ENCODE peak calls at places on chromosomes 5 and 9, in ten cellular contexts. One of them, this sample, is unnamed.

GRCh38 chr9:105264380-105264779 is 19.9 kb downstream of the SLC44A1 start:
- DNase-seq in fibroblast of lung: peak; percentile 33
- DNase-seq in ovary: no peak
- DNase-seq in sigmoid colon: no peak
- DNase-seq in lower lobe of right lung: no peak
- DNase-seq in hepatocyte: no peak
- DNase-seq in testis: no peak
- DNase-seq in tibial artery: no peak
- DNase-seq in PC-3: peak; percentile 51
- DNase-seq in CD8-positive, alpha-beta T cell: no peak
- DNase-seq in this sample: peak; percentile 53

GRCh38 chr5:92969781-92970237 is 611.2 kb downstream of the NR2F1-AS1 start:
- DNase-seq in fibroblast of lung: peak; percentile 32
- DNase-seq in testis: no peak
- DNase-seq in ovary: no peak
- DNase-seq in hepatocyte: no peak
- DNase-seq in lower lobe of right lung: no peak
- DNase-seq in tibial artery: no peak
- DNase-seq in CD8-positive, alpha-beta T cell: no peak
- DNase-seq in sigmoid colon: no peak
- DNase-seq in PC-3: no peak
- DNase-seq in this sample: peak; percentile 11

GRCh38 chr5:72377920-72378635 is 57.9 kb downstream of the PTCD2 start:
- DNase-seq in fibroblast of lung: peak; percentile 39
- DNase-seq in hepatocyte: no peak
- DNase-seq in sigmoid colon: no peak
- DNase-seq in CD8-positive, alpha-beta T cell: no peak
- DNase-seq in testis: no peak
- DNase-seq in tibial artery: peak; percentile 68
- DNase-seq in lower lobe of right lung: no peak
- DNase-seq in ovary: no peak
- DNase-seq in PC-3: no peak
- DNase-seq in this sample: no peak

GRCh38 chr5:9105851-9106250 is 440.0 kb downstream of the SEMA5A start:
- DNase-seq in sigmoid colon: no peak
- DNase-seq in ovary: no peak
- DNase-seq in CD8-positive, alpha-beta T cell: no peak
- DNase-seq in tibial artery: no peak
- DNase-seq in lower lobe of right lung: no peak
- DNase-seq in PC-3: peak; percentile 30
- DNase-seq in fibroblast of lung: no peak
- DNase-seq in testis: no peak
- DNase-seq in hepatocyte: no peak
- DNase-seq in this sample: peak; percentile 45

GRCh38 chr5:126471875-126472537 is 48.8 kb downstream of the GRAMD2B start:
- DNase-seq in sigmoid colon: no peak
- DNase-seq in tibial artery: no peak
- DNase-seq in ovary: no peak
- DNase-seq in lower lobe of right lung: no peak
- DNase-seq in fibroblast of lung: peak; percentile 77
- DNase-seq in PC-3: peak; percentile 65
- DNase-seq in testis: no peak
- DNase-seq in hepatocyte: peak; percentile 44
- DNase-seq in CD8-positive, alpha-beta T cell: no peak
- DNase-seq in this sample: no peak

GRCh38 chr9:99253772-99254431 is 31.8 kb downstream of the SEC61B start:
- DNase-seq in sigmoid colon: no peak
- DNase-seq in lower lobe of right lung: no peak
- DNase-seq in testis: no peak
- DNase-seq in ovary: no peak
- DNase-seq in PC-3: no peak
- DNase-seq in CD8-positive, alpha-beta T cell: peak; percentile 50
- DNase-seq in fibroblast of lung: no peak
- DNase-seq in tibial artery: no peak
- DNase-seq in hepatocyte: no peak
- DNase-seq in this sample: no peak

GRCh38 chr5:118447350-118447749 is 541.0 kb downstream of the DTWD2 start:
- DNase-seq in CD8-positive, alpha-beta T cell: no peak
- DNase-seq in sigmoid colon: no peak
- DNase-seq in ovary: no peak
- DNase-seq in tibial artery: no peak
- DNase-seq in testis: no peak
- DNase-seq in hepatocyte: no peak
- DNase-seq in fibroblast of lung: no peak
- DNase-seq in PC-3: no peak
- DNase-seq in lower lobe of right lung: no peak
- DNase-seq in this sample: no peak

GRCh38 chr5:126686451-126687126 is 85.8 kb downstream of the PHAX start:
- DNase-seq in PC-3: no peak
- DNase-seq in sigmoid colon: no peak
- DNase-seq in testis: no peak
- DNase-seq in ovary: no peak
- DNase-seq in hepatocyte: no peak
- DNase-seq in CD8-positive, alpha-beta T cell: no peak
- DNase-seq in lower lobe of right lung: no peak
- DNase-seq in fibroblast of lung: no peak
- DNase-seq in tibial artery: no peak
- DNase-seq in this sample: no peak

DNA sequence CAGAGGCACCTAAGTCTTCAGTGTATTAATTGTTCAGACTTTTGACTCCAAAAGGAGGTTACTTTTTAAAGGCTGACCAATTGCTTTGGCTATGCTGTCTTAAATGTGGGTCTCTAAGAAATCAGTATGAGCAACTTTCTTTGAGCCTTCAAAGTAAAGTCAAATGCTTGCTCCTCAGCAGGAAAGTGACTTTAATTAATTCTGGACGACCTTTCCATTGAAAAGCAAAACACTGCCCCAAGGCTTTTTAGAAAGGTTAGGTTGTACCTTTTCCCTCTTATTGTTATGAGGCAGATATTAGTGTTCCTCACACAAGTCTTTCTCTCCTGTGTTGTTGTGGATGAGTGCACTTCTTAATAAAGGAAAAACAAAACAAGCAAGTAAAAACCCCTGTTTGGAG is 158.8 kb upstream of the ZNF608 start:
- DNase-seq in ovary: no peak
- DNase-seq in testis: no peak
- DNase-seq in hepatocyte: no peak
- DNase-seq in tibial artery: no peak
- DNase-seq in fibroblast of lung: no peak
- DNase-seq in sigmoid colon: no peak
- DNase-seq in CD8-positive, alpha-beta T cell: no peak
- DNase-seq in PC-3: no peak
- DNase-seq in lower lobe of right lung: no peak
- DNase-seq in this sample: no peak
- H3K4me1 ChIP-seq in ovary: peaks cover 10% of the 10 kb centered on the region
- H3K4me1 ChIP-seq in testis: peaks cover 29% of the 10 kb centered on the region
- H3K4me1 ChIP-seq in hepatocyte: peaks cover 42% of the 10 kb centered on the region
- H3K4me1 ChIP-seq in tibial artery: peaks cover 60% of the 10 kb centered on the region
- H3K4me1 ChIP-seq in fibroblast of lung: peaks cover 8% of the 10 kb centered on the region
- H3K4me1 ChIP-seq in sigmoid colon: peaks cover 29% of the 10 kb centered on the region
- H3K4me1 ChIP-seq in CD8-positive, alpha-beta T cell: no peaks in the 10 kb centered on the region
- H3K4me1 ChIP-seq in PC-3: peaks cover 6% of the 10 kb centered on the region
- H3K4me1 ChIP-seq in lower lobe of right lung: peaks cover 49% of the 10 kb centered on the region
- H3K4me1 ChIP-seq in this sample: peaks cover 12% of the 10 kb centered on the region

GRCh38 chr5:14188778-14189177 is 45.6 kb downstream of the TRIO start:
- DNase-seq in CD8-positive, alpha-beta T cell: no peak
- DNase-seq in fibroblast of lung: no peak
- DNase-seq in PC-3: no peak
- DNase-seq in tibial artery: no peak
- DNase-seq in sigmoid colon: no peak
- DNase-seq in testis: no peak
- DNase-seq in lower lobe of right lung: no peak
- DNase-seq in hepatocyte: no peak
- DNase-seq in ovary: no peak
- DNase-seq in this sample: no peak

GRCh38 chr5:14187660-14188059 is 44.5 kb downstream of the TRIO start:
- DNase-seq in ovary: no peak
- DNase-seq in tibial artery: no peak
- DNase-seq in hepatocyte: no peak
- DNase-seq in lower lobe of right lung: no peak
- DNase-seq in sigmoid colon: no peak
- DNase-seq in PC-3: peak; percentile 61
- DNase-seq in fibroblast of lung: no peak
- DNase-seq in testis: no peak
- DNase-seq in CD8-positive, alpha-beta T cell: no peak
- DNase-seq in this sample: no peak

GRCh38 chr5:14186132-14186830 is 43.1 kb downstream of the TRIO start:
- DNase-seq in lower lobe of right lung: no peak
- DNase-seq in testis: no peak
- DNase-seq in ovary: no peak
- DNase-seq in tibial artery: no peak
- DNase-seq in hepatocyte: no peak
- DNase-seq in fibroblast of lung: peak; percentile 84
- DNase-seq in PC-3: peak; percentile 95
- DNase-seq in sigmoid colon: no peak
- DNase-seq in CD8-positive, alpha-beta T cell: no peak
- DNase-seq in this sample: peak; percentile 48

GRCh38 chr5:14185336-14186131 is 42.4 kb downstream of the TRIO start:
- DNase-seq in PC-3: peak; percentile 94
- DNase-seq in ovary: no peak
- DNase-seq in tibial artery: no peak
- DNase-seq in testis: no peak
- DNase-seq in hepatocyte: no peak
- DNase-seq in fibroblast of lung: peak; percentile 89
- DNase-seq in lower lobe of right lung: no peak
- DNase-seq in sigmoid colon: no peak
- DNase-seq in CD8-positive, alpha-beta T cell: no peak
- DNase-seq in this sample: peak; percentile 86

GRCh38 chr5:14187157-14187556 is 44.0 kb downstream of the TRIO start:
- DNase-seq in sigmoid colon: no peak
- DNase-seq in testis: no peak
- DNase-seq in hepatocyte: no peak
- DNase-seq in ovary: no peak
- DNase-seq in fibroblast of lung: no peak
- DNase-seq in PC-3: no peak
- DNase-seq in lower lobe of right lung: no peak
- DNase-seq in CD8-positive, alpha-beta T cell: no peak
- DNase-seq in tibial artery: no peak
- DNase-seq in this sample: no peak
- H3K4me1 ChIP-seq in sigmoid colon: peaks cover 90% of the 10 kb centered on the region
- H3K4me1 ChIP-seq in testis: peaks cover 24% of the 10 kb centered on the region
- H3K4me1 ChIP-seq in hepatocyte: peaks cover 25% of the 10 kb centered on the region
- H3K4me1 ChIP-seq in ovary: peaks cover 27% of the 10 kb centered on the region
- H3K4me1 ChIP-seq in fibroblast of lung: peaks cover 71% of the 10 kb centered on the region
- H3K4me1 ChIP-seq in PC-3: peaks cover 97% of the 10 kb centered on the region
- H3K4me1 ChIP-seq in lower lobe of right lung: peaks cover 80% of the 10 kb centered on the region
- H3K4me1 ChIP-seq in CD8-positive, alpha-beta T cell: no peaks in the 10 kb centered on the region
- H3K4me1 ChIP-seq in tibial artery: peaks cover 98% of the 10 kb centered on the region
- H3K4me1 ChIP-seq in this sample: peaks cover 32% of the 10 kb centered on the region

DNA sequence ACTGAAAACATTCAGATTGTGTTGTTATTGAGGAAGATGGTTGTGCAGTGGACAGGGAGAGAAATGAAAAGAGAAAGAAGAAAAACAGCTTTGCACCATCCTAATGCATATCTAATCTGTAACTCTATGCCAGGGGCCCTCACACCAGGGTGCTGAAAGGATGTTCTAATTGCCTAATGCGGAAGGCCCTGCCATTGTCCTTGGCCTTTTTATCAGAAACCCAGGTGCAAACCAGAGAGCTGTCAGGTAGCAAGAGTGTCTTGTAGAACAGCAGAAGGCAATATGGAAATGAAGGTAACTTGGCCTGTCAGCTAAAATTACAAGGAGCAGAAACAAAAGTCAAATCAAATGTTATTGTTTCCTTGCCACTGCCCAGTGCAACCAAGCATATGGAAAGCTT is 384.5 kb upstream of the PIK3R1 start:
- DNase-seq in tibial artery: no peak
- DNase-seq in lower lobe of right lung: no peak
- DNase-seq in PC-3: no peak
- DNase-seq in sigmoid colon: no peak
- DNase-seq in hepatocyte: no peak
- DNase-seq in ovary: no peak
- DNase-seq in CD8-positive, alpha-beta T cell: no peak
- DNase-seq in testis: no peak
- DNase-seq in fibroblast of lung: no peak
- DNase-seq in this sample: no peak
- H3K4me1 ChIP-seq in tibial artery: no peaks in the 10 kb centered on the region
- H3K4me1 ChIP-seq in lower lobe of right lung: no peaks in the 10 kb centered on the region
- H3K4me1 ChIP-seq in PC-3: no peaks in the 10 kb centered on the region
- H3K4me1 ChIP-seq in sigmoid colon: no peaks in the 10 kb centered on the region
- H3K4me1 ChIP-seq in hepatocyte: no peaks in the 10 kb centered on the region
- H3K4me1 ChIP-seq in ovary: no peaks in the 10 kb centered on the region
- H3K4me1 ChIP-seq in CD8-positive, alpha-beta T cell: no peaks in the 10 kb centered on the region
- H3K4me1 ChIP-seq in testis: no peaks in the 10 kb centered on the region
- H3K4me1 ChIP-seq in fibroblast of lung: no peaks in the 10 kb centered on the region
- H3K4me1 ChIP-seq in this sample: no peaks in the 10 kb centered on the region

GRCh38 chr9:22041792-22042191 is 32.7 kb upstream of the CDKN2B start:
- DNase-seq in ovary: no peak
- DNase-seq in tibial artery: no peak
- DNase-seq in lower lobe of right lung: peak; percentile 60
- DNase-seq in sigmoid colon: no peak
- DNase-seq in testis: no peak
- DNase-seq in fibroblast of lung: peak; percentile 59
- DNase-seq in PC-3: peak; percentile 89
- DNase-seq in hepatocyte: peak; percentile 67
- DNase-seq in CD8-positive, alpha-beta T cell: no peak
- DNase-seq in this sample: no peak
- H3K4me1 ChIP-seq in ovary: no peaks in the 10 kb centered on the region
- H3K4me1 ChIP-seq in tibial artery: no peaks in the 10 kb centered on the region
- H3K4me1 ChIP-seq in lower lobe of right lung: peaks cover 29% of the 10 kb centered on the region
- H3K4me1 ChIP-seq in sigmoid colon: no peaks in the 10 kb centered on the region
- H3K4me1 ChIP-seq in testis: no peaks in the 10 kb centered on the region
- H3K4me1 ChIP-seq in fibroblast of lung: peaks cover 32% of the 10 kb centered on the region
- H3K4me1 ChIP-seq in PC-3: peaks cover 79% of the 10 kb centered on the region
- H3K4me1 ChIP-seq in hepatocyte: peaks cover 9% of the 10 kb centered on the region
- H3K4me1 ChIP-seq in CD8-positive, alpha-beta T cell: no peaks in the 10 kb centered on the region
- H3K4me1 ChIP-seq in this sample: no peaks in the 10 kb centered on the region

GRCh38 chr5:168295574-168296201 is 4.2 kb downstream of the WWC1 start:
- DNase-seq in tibial artery: no peak
- DNase-seq in CD8-positive, alpha-beta T cell: no peak
- DNase-seq in ovary: no peak
- DNase-seq in sigmoid colon: no peak
- DNase-seq in hepatocyte: peak; percentile 70
- DNase-seq in fibroblast of lung: peak; percentile 66
- DNase-seq in lower lobe of right lung: peak; percentile 58
- DNase-seq in PC-3: peak; percentile 80
- DNase-seq in testis: peak; percentile 18
- DNase-seq in this sample: peak; percentile 61
- H3K4me1 ChIP-seq in tibial artery: peaks cover 14% of the 10 kb centered on the region
- H3K4me1 ChIP-seq in CD8-positive, alpha-beta T cell: no peaks in the 10 kb centered on the region
- H3K4me1 ChIP-seq in ovary: peaks cover 2% of the 10 kb centered on the region
- H3K4me1 ChIP-seq in sigmoid colon: peaks cover 13% of the 10 kb centered on the region
- H3K4me1 ChIP-seq in hepatocyte: peaks cover 14% of the 10 kb centered on the region
- H3K4me1 ChIP-seq in fibroblast of lung: no peaks in the 10 kb centered on the region
- H3K4me1 ChIP-seq in lower lobe of right lung: peaks cover 28% of the 10 kb centered on the region
- H3K4me1 ChIP-seq in PC-3: peaks cover 48% of the 10 kb centered on the region
- H3K4me1 ChIP-seq in testis: no peaks in the 10 kb centered on the region
- H3K4me1 ChIP-seq in this sample: peaks cover 20% of the 10 kb centered on the region

This sample was measured in mesenchymal stem cell.